ENCODE peak calls at places on chromosomes 11 and 22, in five cellular contexts. One of them, this sample, is unnamed.

GRCh38 chr11:45936655-45937054 is 14.2 kb downstream of the LARGE2 start:
- DNase-seq in NCI-H748 treated with DMSO at 0.1 percent for 48 hours: no peak
- DNase-seq in T-cell: no peak
- DNase-seq in AG08395: no peak
- DNase-seq in stimulated activated CD8-positive, alpha-beta memory T cell treated with anti-CD3 and anti-CD28 coated beads, Interleukin-4, amount 100 ng/mL, for 24 hours: no peak
- DNase-seq in this sample: no peak

GRCh38 chr11:18365736-18366135 is 28.6 kb upstream of the LDHA start:
- DNase-seq in AG08395: no peak
- DNase-seq in T-cell: no peak
- DNase-seq in stimulated activated CD8-positive, alpha-beta memory T cell treated with anti-CD3 and anti-CD28 coated beads, Interleukin-4, amount 100 ng/mL, for 24 hours: no peak
- DNase-seq in NCI-H748 treated with DMSO at 0.1 percent for 48 hours: no peak
- DNase-seq in this sample: no peak

GRCh38 chr11:119727523-119728081 is 1.4 kb downstream of the NECTIN1 start:
- DNase-seq in NCI-H748 treated with DMSO at 0.1 percent for 48 hours: no peak
- DNase-seq in stimulated activated CD8-positive, alpha-beta memory T cell treated with anti-CD3 and anti-CD28 coated beads, Interleukin-4, amount 100 ng/mL, for 24 hours: no peak
- DNase-seq in T-cell: no peak
- DNase-seq in AG08395: no peak
- DNase-seq in this sample: no peak

GRCh38 chr11:132312616-132313210 is 942.3 kb downstream of the NTM start:
- DNase-seq in T-cell: no peak
- DNase-seq in NCI-H748 treated with DMSO at 0.1 percent for 48 hours: peak; percentile 50
- DNase-seq in AG08395: peak; percentile 51
- DNase-seq in stimulated activated CD8-positive, alpha-beta memory T cell treated with anti-CD3 and anti-CD28 coated beads, Interleukin-4, amount 100 ng/mL, for 24 hours: no peak
- DNase-seq in this sample: no peak

GRCh38 chr11:101129203-101129943 is at the start of gene PGR:
- DNase-seq in NCI-H748 treated with DMSO at 0.1 percent for 48 hours: peak; percentile 21
- DNase-seq in stimulated activated CD8-positive, alpha-beta memory T cell treated with anti-CD3 and anti-CD28 coated beads, Interleukin-4, amount 100 ng/mL, for 24 hours: no peak
- DNase-seq in T-cell: no peak
- DNase-seq in AG08395: no peak
- DNase-seq in this sample: no peak

GRCh38 chr11:15107730-15108515 is 6.8 kb upstream of the INSC start:
- DNase-seq in T-cell: no peak
- DNase-seq in NCI-H748 treated with DMSO at 0.1 percent for 48 hours: no peak
- DNase-seq in AG08395: peak; percentile 50
- DNase-seq in stimulated activated CD8-positive, alpha-beta memory T cell treated with anti-CD3 and anti-CD28 coated beads, Interleukin-4, amount 100 ng/mL, for 24 hours: no peak
- DNase-seq in this sample: no peak

GRCh38 chr11:114106986-114107385 is 47.5 kb downstream of the ZBTB16 start:
- DNase-seq in stimulated activated CD8-positive, alpha-beta memory T cell treated with anti-CD3 and anti-CD28 coated beads, Interleukin-4, amount 100 ng/mL, for 24 hours: no peak
- DNase-seq in NCI-H748 treated with DMSO at 0.1 percent for 48 hours: no peak
- DNase-seq in AG08395: no peak
- DNase-seq in T-cell: no peak
- DNase-seq in this sample: no peak

GRCh38 chr11:1472180-1473005 is 14.2 kb downstream of the MOB2 start:
- DNase-seq in T-cell: no peak
- DNase-seq in stimulated activated CD8-positive, alpha-beta memory T cell treated with anti-CD3 and anti-CD28 coated beads, Interleukin-4, amount 100 ng/mL, for 24 hours: no peak
- DNase-seq in AG08395: no peak
- DNase-seq in NCI-H748 treated with DMSO at 0.1 percent for 48 hours: no peak
- DNase-seq in this sample: no peak

GRCh38 chr22:46219650-46220049 is 30.4 kb downstream of the CDPF1 start:
- DNase-seq in AG08395: no peak
- DNase-seq in T-cell: no peak
- DNase-seq in stimulated activated CD8-positive, alpha-beta memory T cell treated with anti-CD3 and anti-CD28 coated beads, Interleukin-4, amount 100 ng/mL, for 24 hours: no peak
- DNase-seq in NCI-H748 treated with DMSO at 0.1 percent for 48 hours: no peak
- DNase-seq in this sample: no peak

GRCh38 chr11:19253817-19254216 is 13.1 kb upstream of the E2F8 start:
- DNase-seq in stimulated activated CD8-positive, alpha-beta memory T cell treated with anti-CD3 and anti-CD28 coated beads, Interleukin-4, amount 100 ng/mL, for 24 hours: no peak
- DNase-seq in AG08395: no peak
- DNase-seq in NCI-H748 treated with DMSO at 0.1 percent for 48 hours: no peak
- DNase-seq in T-cell: no peak
- DNase-seq in this sample: no peak

GRCh38 chr11:132539590-132540368 is 992.5 kb downstream of the OPCML start:
- DNase-seq in NCI-H748 treated with DMSO at 0.1 percent for 48 hours: peak; percentile 24
- DNase-seq in AG08395: no peak
- DNase-seq in T-cell: no peak
- DNase-seq in stimulated activated CD8-positive, alpha-beta memory T cell treated with anti-CD3 and anti-CD28 coated beads, Interleukin-4, amount 100 ng/mL, for 24 hours: no peak
- DNase-seq in this sample: no peak

GRCh38 chr22:24973867-24974266 is 21.4 kb downstream of the KIAA1671 start:
- DNase-seq in NCI-H748 treated with DMSO at 0.1 percent for 48 hours: no peak
- DNase-seq in T-cell: no peak
- DNase-seq in AG08395: no peak
- DNase-seq in stimulated activated CD8-positive, alpha-beta memory T cell treated with anti-CD3 and anti-CD28 coated beads, Interleukin-4, amount 100 ng/mL, for 24 hours: no peak
- DNase-seq in this sample: no peak

GRCh38 chr11:126024143-126024542 is 38.5 kb downstream of the CDON start:
- DNase-seq in NCI-H748 treated with DMSO at 0.1 percent for 48 hours: no peak
- DNase-seq in AG08395: peak; percentile 11
- DNase-seq in T-cell: no peak
- DNase-seq in stimulated activated CD8-positive, alpha-beta memory T cell treated with anti-CD3 and anti-CD28 coated beads, Interleukin-4, amount 100 ng/mL, for 24 hours: no peak
- DNase-seq in this sample: no peak

GRCh38 chr11:57219021-57219627 is 17.9 kb downstream of the APLNR start:
- DNase-seq in AG08395: peak; percentile 12
- DNase-seq in NCI-H748 treated with DMSO at 0.1 percent for 48 hours: no peak
- DNase-seq in T-cell: no peak
- DNase-seq in stimulated activated CD8-positive, alpha-beta memory T cell treated with anti-CD3 and anti-CD28 coated beads, Interleukin-4, amount 100 ng/mL, for 24 hours: no peak
- DNase-seq in this sample: no peak